ENCODE peak calls at places on chromosomes 1 and 21, in nine cellular contexts. One of them, this sample, is unnamed.

GRCh38 chr1:76101534-76101933 is 27.0 kb downstream of the ST6GALNAC3 start:
- DNase-seq in stomach: no peak
- DNase-seq in upper lobe of left lung: no peak
- DNase-seq in H1: no peak
- DNase-seq in prostate gland: no peak
- DNase-seq in Panc1: no peak
- DNase-seq in endothelial cell of umbilical vein: no peak
- DNase-seq in GM12892: no peak
- DNase-seq in GM12891: no peak
- DNase-seq in this sample: no peak

GRCh38 chr1:201925961-201926585 is 20.3 kb downstream of the LMOD1 start:
- DNase-seq in stomach: no peak
- DNase-seq in upper lobe of left lung: no peak
- DNase-seq in H1: no peak
- DNase-seq in prostate gland: no peak
- DNase-seq in Panc1: no peak
- DNase-seq in endothelial cell of umbilical vein: no peak
- DNase-seq in GM12892: no peak
- DNase-seq in GM12891: no peak
- DNase-seq in this sample: no peak

GRCh38 chr1:70675737-70676156 is 264.7 kb downstream of the CTH start:
- DNase-seq in stomach: no peak
- DNase-seq in upper lobe of left lung: no peak
- DNase-seq in H1: no peak
- DNase-seq in prostate gland: no peak
- DNase-seq in Panc1: no peak
- DNase-seq in endothelial cell of umbilical vein: no peak
- DNase-seq in GM12892: no peak
- DNase-seq in GM12891: no peak
- DNase-seq in this sample: no peak

GRCh38 chr1:6130036-6130435 is 50.1 kb downstream of the CHD5 start:
- DNase-seq in stomach: no peak
- DNase-seq in upper lobe of left lung: no peak
- DNase-seq in H1: no peak
- DNase-seq in prostate gland: no peak
- DNase-seq in Panc1: no peak
- DNase-seq in endothelial cell of umbilical vein: no peak
- DNase-seq in GM12892: no peak
- DNase-seq in GM12891: no peak
- DNase-seq in this sample: no peak

GRCh38 chr1:230382060-230382491 is 44.1 kb downstream of the PGBD5 start:
- DNase-seq in stomach: no peak
- DNase-seq in upper lobe of left lung: no peak
- DNase-seq in H1: peak
- DNase-seq in prostate gland: no peak
- DNase-seq in Panc1: no peak
- DNase-seq in endothelial cell of umbilical vein: no peak
- DNase-seq in GM12892: no peak
- DNase-seq in GM12891: no peak
- DNase-seq in this sample: no peak

GRCh38 chr1:244315996-244316395 is 135.7 kb downstream of the ADSS2 start:
- DNase-seq in stomach: no peak
- DNase-seq in upper lobe of left lung: no peak
- DNase-seq in H1: no peak
- DNase-seq in prostate gland: no peak
- DNase-seq in Panc1: no peak
- DNase-seq in endothelial cell of umbilical vein: no peak
- DNase-seq in GM12892: no peak
- DNase-seq in GM12891: no peak
- DNase-seq in this sample: no peak

GRCh38 chr1:147247656-147248238 is 5.3 kb downstream of the CHD1L start:
- DNase-seq in stomach: no peak
- DNase-seq in upper lobe of left lung: no peak
- DNase-seq in H1: no peak
- DNase-seq in prostate gland: no peak
- DNase-seq in Panc1: no peak
- DNase-seq in endothelial cell of umbilical vein: no peak
- DNase-seq in GM12892: no peak
- DNase-seq in GM12891: no peak
- DNase-seq in this sample: no peak

GRCh38 chr1:210438928-210439841 is 110.5 kb downstream of the HHAT start:
- DNase-seq in stomach: no peak
- DNase-seq in upper lobe of left lung: no peak
- DNase-seq in H1: no peak
- DNase-seq in prostate gland: no peak
- DNase-seq in Panc1: no peak
- DNase-seq in endothelial cell of umbilical vein: peak
- DNase-seq in GM12892: no peak
- DNase-seq in GM12891: no peak
- DNase-seq in this sample: no peak

GRCh38 chr1:56068908-56069307 is 510.5 kb downstream of the PLPP3 start:
- DNase-seq in stomach: no peak
- DNase-seq in upper lobe of left lung: no peak
- DNase-seq in H1: no peak
- DNase-seq in prostate gland: no peak
- DNase-seq in Panc1: no peak
- DNase-seq in endothelial cell of umbilical vein: peak
- DNase-seq in GM12892: no peak
- DNase-seq in GM12891: no peak
- DNase-seq in this sample: no peak

GRCh38 chr1:10106756-10107479 is 74.2 kb downstream of the UBE4B start:
- DNase-seq in stomach: no peak
- DNase-seq in upper lobe of left lung: no peak
- DNase-seq in H1: no peak
- DNase-seq in prostate gland: no peak
- DNase-seq in Panc1: no peak
- DNase-seq in endothelial cell of umbilical vein: no peak
- DNase-seq in GM12892: no peak
- DNase-seq in GM12891: no peak
- DNase-seq in this sample: no peak

GRCh38 chr1:10107985-10108663 is 75.4 kb downstream of the UBE4B start:
- DNase-seq in stomach: no peak
- DNase-seq in upper lobe of left lung: no peak
- DNase-seq in H1: no peak
- DNase-seq in prostate gland: no peak
- DNase-seq in Panc1: peak
- DNase-seq in endothelial cell of umbilical vein: peak
- DNase-seq in GM12892: no peak
- DNase-seq in GM12891: no peak
- DNase-seq in this sample: no peak

GRCh38 chr1:10108948-10109347 is 76.2 kb downstream of the UBE4B start:
- DNase-seq in stomach: no peak
- DNase-seq in upper lobe of left lung: no peak
- DNase-seq in H1: no peak
- DNase-seq in prostate gland: no peak
- DNase-seq in Panc1: no peak
- DNase-seq in endothelial cell of umbilical vein: no peak
- DNase-seq in GM12892: no peak
- DNase-seq in GM12891: no peak
- DNase-seq in this sample: no peak

GRCh38 chr1:10106241-10106640 is 73.5 kb downstream of the UBE4B start:
- DNase-seq in stomach: no peak
- DNase-seq in upper lobe of left lung: peak
- DNase-seq in H1: no peak
- DNase-seq in prostate gland: no peak
- DNase-seq in Panc1: no peak
- DNase-seq in endothelial cell of umbilical vein: no peak
- DNase-seq in GM12892: no peak
- DNase-seq in GM12891: no peak
- DNase-seq in this sample: no peak

GRCh38 chr1:10109372-10109771 is 76.6 kb downstream of the UBE4B start:
- DNase-seq in stomach: no peak
- DNase-seq in upper lobe of left lung: no peak
- DNase-seq in H1: no peak
- DNase-seq in prostate gland: peak
- DNase-seq in Panc1: no peak
- DNase-seq in endothelial cell of umbilical vein: no peak
- DNase-seq in GM12892: no peak
- DNase-seq in GM12891: no peak
- DNase-seq in this sample: no peak
- TF ChIP-seq POLR2AphosphoS5 in stomach: peak
- TF ChIP-seq POLR2AphosphoS5 in upper lobe of left lung: no peak
- TF ChIP-seq POLR2AphosphoS5 in H1: no peak
- TF ChIP-seq POLR2AphosphoS5 in prostate gland: peak
- TF ChIP-seq POLR2AphosphoS5 in Panc1: no peak
- TF ChIP-seq POLR2AphosphoS5 in endothelial cell of umbilical vein: no peak
- TF ChIP-seq POLR2AphosphoS5 in GM12892: no peak
- TF ChIP-seq POLR2AphosphoS5 in GM12891: no peak
- TF ChIP-seq POLR2AphosphoS5 in this sample: no peak

GRCh38 chr1:162250004-162250730 is 126.5 kb downstream of the SPATA46 start:
- DNase-seq in stomach: no peak
- DNase-seq in upper lobe of left lung: no peak
- DNase-seq in H1: no peak
- DNase-seq in prostate gland: no peak
- DNase-seq in Panc1: no peak
- DNase-seq in endothelial cell of umbilical vein: no peak
- DNase-seq in GM12892: no peak
- DNase-seq in GM12891: no peak
- DNase-seq in this sample: no peak

GRCh38 chr1:162253790-162254189 is 122.9 kb downstream of the SPATA46 start:
- DNase-seq in stomach: no peak
- DNase-seq in upper lobe of left lung: no peak
- DNase-seq in H1: no peak
- DNase-seq in prostate gland: no peak
- DNase-seq in Panc1: no peak
- DNase-seq in endothelial cell of umbilical vein: no peak
- DNase-seq in GM12892: no peak
- DNase-seq in GM12891: no peak
- DNase-seq in this sample: no peak

GRCh38 chr1:162251102-162251501 is 125.6 kb downstream of the SPATA46 start:
- DNase-seq in stomach: no peak
- DNase-seq in upper lobe of left lung: no peak
- DNase-seq in H1: no peak
- DNase-seq in prostate gland: no peak
- DNase-seq in Panc1: no peak
- DNase-seq in endothelial cell of umbilical vein: no peak
- DNase-seq in GM12892: no peak
- DNase-seq in GM12891: no peak
- DNase-seq in this sample: no peak

GRCh38 chr1:162252209-162252608 is 124.4 kb downstream of the SPATA46 start:
- DNase-seq in stomach: no peak
- DNase-seq in upper lobe of left lung: no peak
- DNase-seq in H1: no peak
- DNase-seq in prostate gland: no peak
- DNase-seq in Panc1: no peak
- DNase-seq in endothelial cell of umbilical vein: no peak
- DNase-seq in GM12892: no peak
- DNase-seq in GM12891: no peak
- DNase-seq in this sample: no peak

GRCh38 chr1:162248854-162249535 is 127.7 kb downstream of the SPATA46 start:
- DNase-seq in stomach: no peak
- DNase-seq in upper lobe of left lung: no peak
- DNase-seq in H1: peak
- DNase-seq in prostate gland: no peak
- DNase-seq in Panc1: no peak
- DNase-seq in endothelial cell of umbilical vein: peak
- DNase-seq in GM12892: no peak
- DNase-seq in GM12891: no peak
- DNase-seq in this sample: no peak
- TF ChIP-seq POLR2AphosphoS5 in stomach: no peak
- TF ChIP-seq POLR2AphosphoS5 in upper lobe of left lung: no peak
- TF ChIP-seq POLR2AphosphoS5 in H1: no peak
- TF ChIP-seq POLR2AphosphoS5 in prostate gland: no peak
- TF ChIP-seq POLR2AphosphoS5 in Panc1: no peak
- TF ChIP-seq POLR2AphosphoS5 in endothelial cell of umbilical vein: no peak
- TF ChIP-seq POLR2AphosphoS5 in GM12892: no peak
- TF ChIP-seq POLR2AphosphoS5 in GM12891: no peak
- TF ChIP-seq POLR2AphosphoS5 in this sample: no peak

DNA sequence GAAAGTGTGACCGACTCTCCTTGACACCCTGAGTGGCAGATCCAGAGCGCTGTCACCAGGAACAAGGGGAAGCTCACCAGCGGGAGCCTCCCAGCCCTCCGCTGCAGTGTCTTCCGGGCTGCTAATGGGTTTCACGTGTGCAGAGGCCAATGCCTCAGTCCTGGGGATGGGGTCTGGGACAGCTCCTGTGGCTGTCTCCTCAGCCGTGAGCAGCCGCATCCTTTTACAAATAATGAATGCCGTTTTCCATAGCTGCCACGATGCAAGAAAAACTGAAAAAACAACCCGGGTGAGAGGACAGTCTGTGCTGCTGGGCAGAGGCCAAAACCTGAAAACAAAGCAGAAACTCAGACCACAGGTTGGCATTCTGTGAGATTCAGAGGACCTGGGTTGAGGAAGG is 212.2 kb upstream of the RAB4A start:
- DNase-seq in stomach: no peak
- DNase-seq in upper lobe of left lung: no peak
- DNase-seq in H1: no peak
- DNase-seq in prostate gland: peak
- DNase-seq in Panc1: no peak
- DNase-seq in endothelial cell of umbilical vein: peak
- DNase-seq in GM12892: no peak
- DNase-seq in GM12891: no peak
- DNase-seq in this sample: no peak
- TF ChIP-seq POLR2AphosphoS5 in stomach: no peak
- TF ChIP-seq POLR2AphosphoS5 in upper lobe of left lung: no peak
- TF ChIP-seq POLR2AphosphoS5 in H1: no peak
- TF ChIP-seq POLR2AphosphoS5 in prostate gland: no peak
- TF ChIP-seq POLR2AphosphoS5 in Panc1: no peak
- TF ChIP-seq POLR2AphosphoS5 in endothelial cell of umbilical vein: no peak
- TF ChIP-seq POLR2AphosphoS5 in GM12892: no peak
- TF ChIP-seq POLR2AphosphoS5 in GM12891: no peak
- TF ChIP-seq POLR2AphosphoS5 in this sample: peak

GRCh38 chr21:14215971-14216621 is at the start of gene RBM11:
- DNase-seq in stomach: peak
- DNase-seq in upper lobe of left lung: peak
- DNase-seq in H1: peak
- DNase-seq in prostate gland: peak
- DNase-seq in Panc1: no peak
- DNase-seq in endothelial cell of umbilical vein: peak
- DNase-seq in GM12892: peak
- DNase-seq in GM12891: peak
- DNase-seq in this sample: peak
- TF ChIP-seq POLR2AphosphoS5 in stomach: no peak
- TF ChIP-seq POLR2AphosphoS5 in upper lobe of left lung: no peak
- TF ChIP-seq POLR2AphosphoS5 in H1: no peak
- TF ChIP-seq POLR2AphosphoS5 in prostate gland: peak
- TF ChIP-seq POLR2AphosphoS5 in Panc1: no peak
- TF ChIP-seq POLR2AphosphoS5 in endothelial cell of umbilical vein: no peak
- TF ChIP-seq POLR2AphosphoS5 in GM12892: no peak
- TF ChIP-seq POLR2AphosphoS5 in GM12891: no peak
- TF ChIP-seq POLR2AphosphoS5 in this sample: peak

GRCh38 chr21:45971487-45972352 is 9.8 kb upstream of the COL6A1 start:
- DNase-seq in stomach: no peak
- DNase-seq in upper lobe of left lung: peak
- DNase-seq in H1: no peak
- DNase-seq in prostate gland: no peak
- DNase-seq in Panc1: no peak
- DNase-seq in endothelial cell of umbilical vein: no peak
- DNase-seq in GM12892: no peak
- DNase-seq in GM12891: no peak
- DNase-seq in this sample: no peak
- TF ChIP-seq POLR2AphosphoS5 in stomach: no peak
- TF ChIP-seq POLR2AphosphoS5 in upper lobe of left lung: no peak
- TF ChIP-seq POLR2AphosphoS5 in H1: no peak
- TF ChIP-seq POLR2AphosphoS5 in prostate gland: no peak
- TF ChIP-seq POLR2AphosphoS5 in Panc1: no peak
- TF ChIP-seq POLR2AphosphoS5 in endothelial cell of umbilical vein: no peak
- TF ChIP-seq POLR2AphosphoS5 in GM12892: no peak
- TF ChIP-seq POLR2AphosphoS5 in GM12891: no peak
- TF ChIP-seq POLR2AphosphoS5 in this sample: no peak

GRCh38 chr1:61253059-61253735 is 170.8 kb downstream of the NFIA start:
- DNase-seq in stomach: peak
- DNase-seq in upper lobe of left lung: no peak
- DNase-seq in H1: no peak
- DNase-seq in prostate gland: peak
- DNase-seq in Panc1: no peak
- DNase-seq in endothelial cell of umbilical vein: peak
- DNase-seq in GM12892: no peak
- DNase-seq in GM12891: no peak
- DNase-seq in this sample: peak
- TF ChIP-seq POLR2AphosphoS5 in stomach: peak
- TF ChIP-seq POLR2AphosphoS5 in upper lobe of left lung: peak
- TF ChIP-seq POLR2AphosphoS5 in H1: no peak
- TF ChIP-seq POLR2AphosphoS5 in prostate gland: peak
- TF ChIP-seq POLR2AphosphoS5 in Panc1: no peak
- TF ChIP-seq POLR2AphosphoS5 in endothelial cell of umbilical vein: no peak
- TF ChIP-seq POLR2AphosphoS5 in GM12892: no peak
- TF ChIP-seq POLR2AphosphoS5 in GM12891: no peak
- TF ChIP-seq POLR2AphosphoS5 in this sample: peak